ENCODE peak calls at places on chromosomes 16 and 17, in six cellular contexts. Z is left ventricle myocardium inferior, B is small intestine, V is colonic mucosa, K is lower lobe of right lung, T is foreskin fibroblast. X is an unnamed sample.

GRCh38 chr17:76398523-76399174 is 14.2 kb downstream of the SPHK1 start:
- DNase-seq in T (no peak), B (no peak), V (no peak), K (no peak), Z (no peak), X (no peak)

GRCh38 chr17:9768381-9768934 is 22.9 kb downstream of the DHRS7C start:
- DNase-seq in K (no peak), Z (no peak), B (peak; percentile 24), V (no peak), T (peak; percentile 7), X (no peak)

GRCh38 chr16:8126313-8126712 is 464.0 kb downstream of the TMEM114 start:
- DNase-seq in Z (no peak), B (no peak), T (no peak), V (no peak), K (no peak), X (no peak)

GRCh38 chr16:58732545-58733247 is 1.4 kb downstream of the GOT2 start:
- DNase-seq in B (peak; percentile 5), V (no peak), K (no peak), Z (no peak), T (peak; percentile 10), X (no peak)

GRCh38 chr17:16398270-16399267 is 16.8 kb upstream of the TRPV2 start:
- DNase-seq in V (no peak), T (no peak), K (no peak), Z (no peak), B (no peak), X (no peak)

GRCh38 chr16:88836791-88837190 is 20.0 kb downstream of the GALNS start:
- DNase-seq in K (no peak), Z (no peak), T (no peak), B (no peak), V (no peak), X (no peak)

GRCh38 chr17:10162034-10162433 is 36.4 kb downstream of the GAS7 start:
- DNase-seq in V (no peak), B (no peak), Z (no peak), K (no peak), T (no peak), X (no peak)

GRCh38 chr17:14886200-14886739 is 378.9 kb downstream of the PMP22 start:
- DNase-seq in T (no peak), K (no peak), B (no peak), V (no peak), Z (no peak), X (no peak)

GRCh38 chr16:53713403-53714013 is 9.6 kb downstream of the FTO start:
- DNase-seq in V (no peak), T (no peak), B (no peak), Z (no peak), K (no peak), X (no peak)

GRCh38 chr17:17361543-17362511 is 58.7 kb downstream of the NT5M start:
- DNase-seq in T (peak; percentile 16), K (no peak), B (no peak), Z (peak; percentile 47), V (no peak), X (peak; percentile 49)

GRCh38 chr16:76081936-76082335 is 195.3 kb upstream of the CNTNAP4 start:
- DNase-seq in B (no peak), V (no peak), Z (no peak), T (no peak), K (no peak), X (no peak)

GRCh38 chr17:81116704-81117103 is 48.6 kb upstream of the PVALEF start:
- DNase-seq in K (no peak), V (no peak), B (no peak), Z (no peak), T (no peak), X (no peak)

GRCh38 chr16:4200000-4200780 is 41.7 kb downstream of the SRL start:
- DNase-seq in V (peak; percentile 84), B (peak; percentile 84), K (peak; percentile 75), Z (peak; percentile 61), T (peak; percentile 38), X (no peak)

GRCh38 chr17:5822281-5823060 is 238.2 kb upstream of the NLRP1 start:
- DNase-seq in Z (no peak), V (no peak), T (no peak), B (no peak), K (no peak), X (no peak)

GRCh38 chr16:84451781-84452180 is 52.7 kb downstream of the MEAK7 start:
- DNase-seq in K (peak; percentile 18), B (no peak), Z (no peak), V (no peak), T (no peak), X (peak; percentile 16)

GRCh38 chr16:30771726-30772125 is 9.6 kb downstream of the RNF40 start:
- DNase-seq in T (no peak), K (no peak), B (no peak), V (no peak), Z (peak; percentile 11), X (no peak)

GRCh38 chr16:30775381-30776099 is 11.5 kb downstream of the ZNF629 start:
- DNase-seq in Z (peak; percentile 87), V (peak; percentile 91), K (peak; percentile 88), B (peak; percentile 87), T (peak; percentile 79), X (peak; percentile 88)

GRCh38 chr16:30773826-30774225 is 11.7 kb downstream of the RNF40 start:
- DNase-seq in T (no peak), K (no peak), V (no peak), Z (no peak), B (no peak), X (no peak)

GRCh38 chr16:30775131-30775380 is 11.9 kb downstream of the ZNF629 start:
- DNase-seq in V (no peak), B (no peak), K (no peak), Z (no peak), T (no peak), X (no peak)

GRCh38 chr16:30774367-30775130 is 12.4 kb downstream of the RNF40 start:
- DNase-seq in Z (no peak), V (no peak), T (no peak), K (no peak), B (no peak), X (no peak)
- H3K4me3 ChIP-seq in Z (peak overlapping the region; percentile 90), V (peak overlapping the region; percentile 58), T (peak overlapping the region; percentile 70), K (peak overlapping the region; percentile 85), B (peak overlapping the region; percentile 78), X (no peak overlapping the region)

GRCh38 chr17:48003686-48004120 is 32.8 kb downstream of the CDK5RAP3 start:
- DNase-seq in V (no peak), K (no peak), T (no peak), B (no peak), Z (no peak), X (no peak)
- H3K4me3 ChIP-seq in V (no peak overlapping the region), K (no peak overlapping the region), T (no peak overlapping the region), B (no peak overlapping the region), Z (no peak overlapping the region), X (no peak overlapping the region)

DNA sequence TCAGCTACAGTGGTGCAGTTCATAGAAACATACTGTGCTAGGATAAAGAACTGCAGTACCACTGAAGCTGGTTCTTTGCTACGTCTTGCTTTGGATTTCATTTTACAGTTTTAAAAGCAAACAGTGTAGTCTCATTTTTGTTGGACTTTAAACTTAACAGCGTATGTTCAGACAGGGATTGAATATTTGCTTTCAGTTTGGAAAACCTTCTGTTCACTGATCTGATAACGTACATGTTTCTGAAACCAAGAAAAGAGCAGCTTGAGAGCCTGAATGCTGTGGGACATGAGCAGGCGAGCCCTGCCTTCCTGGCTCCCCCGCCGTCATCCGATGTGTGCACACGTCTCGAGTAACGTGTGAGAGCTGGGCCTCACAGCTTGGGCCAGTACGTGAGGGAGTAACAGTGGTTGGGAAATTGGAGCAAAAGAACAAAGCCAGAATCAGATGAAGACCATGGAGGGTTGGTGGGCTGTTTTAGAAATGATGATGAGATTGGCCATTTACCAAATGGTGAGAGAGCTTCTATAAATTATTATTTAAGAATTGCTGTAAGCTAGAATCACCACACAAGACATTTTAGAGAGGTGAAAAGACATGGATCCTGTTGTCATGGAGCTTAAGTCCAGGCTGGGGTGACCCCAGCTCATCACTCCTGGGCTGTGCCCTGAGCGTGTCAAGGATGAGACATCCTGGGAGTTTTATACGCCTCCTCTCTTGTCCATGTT is 20.8 kb upstream of the CLEC18C start:
- DNase-seq in K (no peak), V (no peak), T (no peak), Z (no peak), B (peak; percentile 81), X (peak; percentile 37)
- H3K4me3 ChIP-seq in K (no peak overlapping the region), V (no peak overlapping the region), T (no peak overlapping the region), Z (no peak overlapping the region), B (no peak overlapping the region), X (no peak overlapping the region)

GRCh38 chr17:38559025-38559879 is 46.5 kb downstream of the SRCIN1 start:
- DNase-seq in T (peak; percentile 30), Z (peak; percentile 76), B (peak; percentile 81), V (peak; percentile 94), K (peak; percentile 95), X (peak; percentile 93)

GRCh38 chr17:38560503-38561318 is 45.0 kb downstream of the SRCIN1 start:
- DNase-seq in B (no peak), V (no peak), Z (no peak), T (peak; percentile 18), K (no peak), X (no peak)

GRCh38 chr17:38558751-38559024 is 47.1 kb downstream of the SRCIN1 start:
- DNase-seq in B (peak; percentile 12), Z (no peak), T (no peak), K (no peak), V (no peak), X (no peak)

GRCh38 chr17:38561416-38562214 is 44.1 kb downstream of the SRCIN1 start:
- DNase-seq in T (no peak), V (no peak), K (peak; percentile 32), Z (no peak), B (no peak), X (no peak)

DNA sequence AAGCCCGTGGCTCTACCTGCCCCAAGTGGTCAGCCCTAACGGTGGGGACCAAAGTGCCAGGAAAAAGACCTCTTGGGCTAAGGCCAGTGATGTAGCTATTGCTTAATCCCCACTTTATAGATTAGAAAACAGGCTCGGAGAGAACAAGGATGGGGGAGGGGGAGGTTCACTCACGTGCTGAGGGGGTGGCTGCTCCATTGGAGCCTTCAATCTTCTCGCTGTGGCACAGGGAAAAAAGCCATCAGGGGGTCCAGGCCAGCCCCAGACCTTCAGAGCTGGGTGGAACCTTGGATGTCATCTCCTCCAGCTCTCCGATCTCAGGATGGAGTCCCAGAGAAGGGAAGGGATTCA is 45.9 kb downstream of the SRCIN1 start:
- DNase-seq in T (no peak), V (no peak), Z (no peak), B (no peak), K (no peak), X (no peak)
- H3K4me3 ChIP-seq in T (no peak overlapping the region), V (no peak overlapping the region), Z (peak overlapping the region; percentile 65), B (no peak overlapping the region), K (peak overlapping the region; percentile 51), X (no peak overlapping the region)

GRCh38 chr17:38674749-38675615 is at the start of gene EPOP:
- DNase-seq in T (peak; percentile 86), Z (peak; percentile 89), K (peak; percentile 91), B (peak; percentile 75), V (peak; percentile 87), X (peak; percentile 87)
- H3K4me3 ChIP-seq in T (peak within 1 kb of the TSS; percentile 36), Z (peak within 1 kb of the TSS; percentile 76), K (peak within 1 kb of the TSS; percentile 61), B (peak within 1 kb of the TSS; percentile 67), V (peak within 1 kb of the TSS; percentile 60), X (peak within 1 kb of the TSS; percentile 6)